ENCODE peak calls at places on chromosomes 5 and 9, in five cellular contexts. D, P, W, G and U are unnamed samples.

GRCh38 chr9:126145887-126146253 is 180.8 kb upstream of the MVB12B start:
- DNase-seq in P (no peak), D (no peak), G (no peak), W (no peak), U (no peak)

GRCh38 chr5:6749026-6749716 is 35.9 kb downstream of the TENT4A start:
- DNase-seq in P (no peak), W (no peak), D (no peak), G (no peak), U (no peak)

GRCh38 chr5:124662261-124662781 is 84.1 kb downstream of the ZNF608 start:
- DNase-seq in W (no peak), D (no peak), P (no peak), G (no peak), U (no peak)

GRCh38 chr9:94950733-94951590 is 224.5 kb downstream of the AOPEP start:
- DNase-seq in G (no peak), P (no peak), W (no peak), D (no peak), U (no peak)

GRCh38 chr9:121675969-121676822 is 24.8 kb downstream of the DAB2IP start:
- DNase-seq in W (no peak), D (no peak), P (no peak), G (no peak), U (no peak)

GRCh38 chr5:56191646-56192045 is 41.5 kb downstream of the ANKRD55 start:
- DNase-seq in D (no peak), W (no peak), G (no peak), P (no peak), U (no peak)

GRCh38 chr5:149410071-149410470 is 31.0 kb upstream of the IL17B start:
- DNase-seq in W (no peak), D (no peak), P (no peak), G (peak), U (no peak)

GRCh38 chr5:135695656-135696055 is 116.9 kb upstream of the CXCL14 start:
- DNase-seq in W (no peak), G (no peak), P (no peak), D (no peak), U (no peak)

GRCh38 chr9:134381671-134382505 is 55.6 kb downstream of the RXRA start:
- DNase-seq in G (no peak), W (peak), P (no peak), D (no peak), U (peak)

GRCh38 chr9:35820076-35820475 is 5.2 kb upstream of the HINT2 start:
- DNase-seq in W (no peak), G (no peak), D (no peak), P (no peak), U (no peak)

GRCh38 chr5:181248277-181248676 is 4.6 kb upstream of the RACK1 start:
- DNase-seq in D (no peak), P (no peak), G (no peak), W (no peak), U (no peak)

GRCh38 chr5:36363101-36363500 is 61.4 kb upstream of the RANBP3L start:
- DNase-seq in W (no peak), D (no peak), P (no peak), G (no peak), U (no peak)

GRCh38 chr9:113995963-113996362 is 82.1 kb downstream of the AMBP start:
- DNase-seq in D (no peak), P (no peak), W (no peak), G (no peak), U (no peak)

GRCh38 chr5:88388476-88389170 is 120.0 kb upstream of the TMEM161B start:
- DNase-seq in W (no peak), G (no peak), D (no peak), P (no peak), U (no peak)

GRCh38 chr9:94802795-94803194 is 76.3 kb downstream of the AOPEP start:
- DNase-seq in W (no peak), G (no peak), P (no peak), D (no peak), U (peak)

GRCh38 chr5:107669543-107670027 is 1.2 kb downstream of the EFNA5 start:
- DNase-seq in D (no peak), W (no peak), G (peak), P (peak), U (no peak)

GRCh38 chr5:83430130-83431010 is 41.2 kb upstream of the VCAN start:
- DNase-seq in W (peak), G (peak), D (peak), P (peak), U (peak)